ENCODE peak calls at places on chromosomes 7 and 10, in nine cellular contexts. I is psoas muscle, M is heart right ventricle, S is epithelial cell of esophagus, D is IMR-90, R is transverse colon, Z is kidney, T is brain microvascular endothelial cell, G is PC-9. P is an unnamed sample.

GRCh38 chr10:101135151-101136006 is 4.3 kb downstream of the TLX1 start:
- DNase-seq in I (no peak), M (no peak), S (no peak), D (no peak), R (no peak), Z (peak), T (no peak), G (no peak), P (no peak)

GRCh38 chr10:48811461-48811860 is 126.8 kb downstream of the WDFY4 start:
- DNase-seq in I (no peak), M (no peak), S (peak), D (no peak), R (no peak), Z (no peak), T (no peak), G (no peak), P (no peak)

GRCh38 chr7:568681-569035 is 49.0 kb upstream of the PDGFA start:
- DNase-seq in I (peak), M (no peak), S (no peak), D (peak), R (no peak), Z (peak), T (no peak), G (no peak), P (no peak)

GRCh38 chr7:79880312-79880711 is 254.3 kb upstream of the GNAI1 start:
- DNase-seq in I (no peak), M (no peak), S (no peak), D (no peak), R (no peak), Z (no peak), T (no peak), G (no peak), P (no peak)

GRCh38 chr10:23611308-23611631 is 172.4 kb downstream of the OTUD1 start:
- DNase-seq in I (no peak), M (no peak), S (no peak), D (no peak), R (no peak), Z (no peak), T (no peak), G (no peak), P (no peak)

GRCh38 chr7:138565071-138565450 is 105.0 kb downstream of the TRIM24 start:
- DNase-seq in I (no peak), M (no peak), S (no peak), D (no peak), R (no peak), Z (no peak), T (no peak), G (no peak), P (no peak)

GRCh38 chr10:4639960-4640359 is 186.0 kb upstream of the AKR1E2 start:
- DNase-seq in I (no peak), M (no peak), S (no peak), D (no peak), R (no peak), Z (no peak), T (no peak), G (no peak), P (peak)

GRCh38 chr7:22665816-22666375 is 61.1 kb upstream of the IL6 start:
- DNase-seq in I (no peak), M (no peak), S (no peak), D (peak), R (no peak), Z (no peak), T (no peak), G (no peak), P (no peak)

GRCh38 chr10:43091846-43092245 is 15.0 kb downstream of the RET start:
- DNase-seq in I (no peak), M (no peak), S (no peak), D (no peak), R (no peak), Z (no peak), T (no peak), G (no peak), P (no peak)

GRCh38 chr10:96319754-96320514 is 15.7 kb downstream of the DNTT start:
- DNase-seq in I (no peak), M (no peak), S (no peak), D (no peak), R (no peak), Z (no peak), T (peak), G (no peak), P (no peak)

GRCh38 chr10:93596539-93596938 is 4.5 kb downstream of the RBP4 start:
- DNase-seq in I (no peak), M (no peak), S (no peak), D (no peak), R (no peak), Z (no peak), T (no peak), G (no peak), P (no peak)
- TF ChIP-seq CTCF in I (no peak), M (no peak), S (no peak), D (no peak), R (no peak), Z (no peak), T (peak), G (no peak), P (no peak)

GRCh38 chr7:42232275-42232674 is 4.7 kb downstream of the GLI3 start:
- DNase-seq in I (peak), M (no peak), S (peak), D (peak), R (no peak), Z (no peak), T (no peak), G (no peak), P (no peak)
- H3K4me3 ChIP-seq in I (no peak), M (no peak), S (no peak), D (no peak), R (no peak), Z (no peak), T (no peak), G (no peak), P (no peak)

GRCh38 chr10:69092959-69093850 is 5.3 kb downstream of the SRGN start:
- DNase-seq in I (peak), M (peak), S (peak), D (peak), R (peak), Z (no peak), T (peak), G (peak), P (peak)

GRCh38 chr10:69090687-69091450 is 3.0 kb downstream of the SRGN start:
- DNase-seq in I (no peak), M (no peak), S (no peak), D (no peak), R (no peak), Z (no peak), T (no peak), G (no peak), P (no peak)

GRCh38 chr10:69097729-69098128 is 9.8 kb downstream of the SRGN start:
- DNase-seq in I (no peak), M (no peak), S (no peak), D (no peak), R (no peak), Z (no peak), T (no peak), G (no peak), P (no peak)

GRCh38 chr10:69096045-69096444 is 8.1 kb downstream of the SRGN start:
- DNase-seq in I (no peak), M (no peak), S (no peak), D (no peak), R (no peak), Z (no peak), T (no peak), G (no peak), P (no peak)

DNA sequence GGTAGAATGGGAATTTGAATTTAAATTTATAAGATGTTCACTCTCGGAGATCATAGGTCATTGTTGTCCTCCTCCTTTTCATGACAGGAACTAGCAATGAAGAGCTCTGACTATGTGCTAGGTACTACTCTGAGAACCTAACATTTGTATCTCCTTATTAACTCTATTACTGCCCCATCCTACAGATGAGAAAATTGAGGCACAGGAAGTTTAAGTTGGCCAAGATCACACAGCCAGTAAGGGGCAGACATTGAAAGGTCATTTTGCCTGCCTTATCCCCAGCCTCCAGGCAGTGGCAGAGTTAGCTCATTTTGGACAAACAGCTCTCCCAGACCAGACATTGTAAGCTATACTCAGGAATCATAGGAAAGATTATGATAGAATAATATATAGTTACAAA is 6.0 kb downstream of the SRGN start:
- DNase-seq in I (no peak), M (no peak), S (peak), D (peak), R (no peak), Z (no peak), T (no peak), G (no peak), P (no peak)
- TF ChIP-seq CTCF in I (no peak), M (no peak), S (peak), D (peak), R (no peak), Z (peak), T (peak), G (no peak), P (peak)

GRCh38 chr10:58755688-58756087 is 243.0 kb downstream of the BICC1 start:
- DNase-seq in I (peak), M (no peak), S (peak), D (peak), R (peak), Z (no peak), T (peak), G (no peak), P (no peak)
- H3K4me3 ChIP-seq in I (peak), M (no peak), S (peak), D (peak), R (no peak), Z (peak), T (peak), G (peak), P (no peak)

GRCh38 chr7:142481548-142481947 is 223.7 kb upstream of the PRSS58 start:
- DNase-seq in I (no peak), M (no peak), S (no peak), D (peak), R (no peak), Z (no peak), T (peak), G (no peak), P (no peak)
- TF ChIP-seq CTCF in I (peak), M (no peak), S (peak), D (peak), R (no peak), Z (no peak), T (peak), G (peak), P (peak)

P was measured in LNCaP clone FGC.